ENCODE peak calls at places on chromosome 18, in four cellular contexts. U is HepG2, F is K562, B is HCT116. I is an unnamed sample.

GRCh38 chr18:49227456-49227855 is 233.0 kb downstream of the DYM start:
- DNase-seq in U (no peak), F (no peak), B (no peak), I (no peak)

GRCh38 chr18:58536534-58537271 is 92.2 kb downstream of the ALPK2 start:
- DNase-seq in U (no peak), F (no peak), B (no peak), I (no peak)

GRCh38 chr18:21489119-21489750 is 111.3 kb downstream of the ESCO1 start:
- DNase-seq in U (peak; percentile 63), F (peak; percentile 71), B (peak; percentile 40), I (peak; percentile 71)

GRCh38 chr18:59272971-59273935 is at the start of gene RAX:
- DNase-seq in U (no peak), F (peak; percentile 79), B (no peak), I (peak; percentile 94)

GRCh38 chr18:57737661-57738060 is 65.5 kb downstream of the ATP8B1 start:
- DNase-seq in U (peak; percentile 83), F (no peak), B (no peak), I (no peak)

GRCh38 chr18:70194227-70194890 is 11.1 kb downstream of the RTTN start:
- DNase-seq in U (no peak), F (no peak), B (no peak), I (no peak)

GRCh38 chr18:46418657-46419260 is 238.3 kb downstream of the LOXHD1 start:
- DNase-seq in U (no peak), F (no peak), B (no peak), I (no peak)

GRCh38 chr18:55234366-55235093 is 275.3 kb upstream of the CCDC68 start:
- DNase-seq in U (peak; percentile 47), F (peak; percentile 50), B (peak; percentile 48), I (peak; percentile 52)

GRCh38 chr18:71028285-71028762 is 739.5 kb downstream of the SOCS6 start:
- DNase-seq in U (no peak), F (no peak), B (no peak), I (peak; percentile 86)

GRCh38 chr18:43396266-43396665 is 119.0 kb upstream of the SYT4 start:
- DNase-seq in U (no peak), F (no peak), B (no peak), I (peak; percentile 10)

GRCh38 chr18:74529378-74529777 is 4.9 kb upstream of the CNDP1 start:
- DNase-seq in U (no peak), F (no peak), B (no peak), I (no peak)

GRCh38 chr18:57748770-57749603 is 54.1 kb downstream of the ATP8B1 start:
- DNase-seq in U (peak; percentile 76), F (no peak), B (no peak), I (no peak)

GRCh38 chr18:71450258-71450657 is 1093.9 kb downstream of the CBLN2 start:
- DNase-seq in U (no peak), F (no peak), B (no peak), I (no peak)

GRCh38 chr18:61738488-61738887 is 154.3 kb downstream of the RNF152 start:
- DNase-seq in U (no peak), F (no peak), B (no peak), I (no peak)

GRCh38 chr18:70148539-70148938 is 56.9 kb downstream of the RTTN start:
- DNase-seq in U (no peak), F (no peak), B (no peak), I (peak; percentile 19)

GRCh38 chr18:49520661-49521145 is 33.7 kb upstream of the C18orf32 start:
- DNase-seq in U (no peak), F (no peak), B (no peak), I (no peak)

GRCh38 chr18:61322265-61322873 is 10.9 kb upstream of the CDH20 start:
- DNase-seq in U (peak; percentile 42), F (peak; percentile 37), B (peak; percentile 27), I (peak; percentile 62)

GRCh38 chr18:505483-506122 is 5.1 kb upstream of the COLEC12 start:
- DNase-seq in U (no peak), F (no peak), B (no peak), I (no peak)

GRCh38 chr18:3148930-3149535 is 70.7 kb downstream of the MYOM1 start:
- DNase-seq in U (no peak), F (no peak), B (no peak), I (no peak)

GRCh38 chr18:3264362-3264761 is 2.4 kb downstream of the MYL12B start:
- DNase-seq in U (peak; percentile 71), F (no peak), B (no peak), I (no peak)

GRCh38 chr18:24491882-24492281 is 31.4 kb downstream of the HRH4 start:
- DNase-seq in U (no peak), F (no peak), B (no peak), I (no peak)

GRCh38 chr18:14769381-14769780 is 21.4 kb downstream of the ANKRD30B start:
- DNase-seq in U (no peak), F (no peak), B (no peak), I (no peak)

GRCh38 chr18:32317651-32318050 is 127.8 kb downstream of the MEP1B start:
- DNase-seq in U (no peak), F (no peak), B (no peak), I (no peak)

GRCh38 chr18:55323051-55323994 is 264.7 kb downstream of the TCF4 start:
- DNase-seq in U (no peak), F (no peak), B (no peak), I (no peak)

GRCh38 chr18:49597152-49597551 is 35.3 kb downstream of the LIPG start:
- DNase-seq in U (no peak), F (no peak), B (no peak), I (no peak)

GRCh38 chr18:731185-731584 is 18.8 kb upstream of the ENOSF1 start:
- DNase-seq in U (no peak), F (peak; percentile 42), B (no peak), I (no peak)

GRCh38 chr18:70998490-70998889 is 709.6 kb downstream of the SOCS6 start:
- DNase-seq in U (no peak), F (no peak), B (no peak), I (no peak)

GRCh38 chr18:23822590-23823385 is 133.5 kb downstream of the LAMA3 start:
- DNase-seq in U (no peak), F (no peak), B (no peak), I (no peak)

GRCh38 chr18:31203086-31203793 is 40.6 kb upstream of the DSC1 start:
- DNase-seq in U (peak; percentile 63), F (no peak), B (no peak), I (no peak)

GRCh38 chr18:28086530-28087172 is 90.3 kb downstream of the CDH2 start:
- DNase-seq in U (peak; percentile 72), F (no peak), B (no peak), I (no peak)

GRCh38 chr18:67805261-67805660 is 288.7 kb upstream of the DSEL start:
- DNase-seq in U (no peak), F (no peak), B (no peak), I (no peak)

GRCh38 chr18:75538727-75539126 is 111.2 kb upstream of the SMIM21 start:
- DNase-seq in U (no peak), F (no peak), B (no peak), I (no peak)

GRCh38 chr18:12691021-12691420 is 11.5 kb downstream of the CEP76 start:
- DNase-seq in U (no peak), F (no peak), B (no peak), I (no peak)

GRCh38 chr18:12689256-12689655 is 13.3 kb downstream of the CEP76 start:
- DNase-seq in U (no peak), F (no peak), B (no peak), I (no peak)

GRCh38 chr18:12686100-12686499 is 16.4 kb downstream of the CEP76 start:
- DNase-seq in U (peak; percentile 24), F (no peak), B (peak; percentile 22), I (peak; percentile 24)
- TF ChIP-seq YY1 in U (no peak), F (no peak), B (no peak), I (no peak)

GRCh38 chr18:63511285-63511684 is 30.9 kb upstream of the SERPINB12 start:
- DNase-seq in U (peak; percentile 37), F (peak; percentile 6), B (peak; percentile 82), I (peak; percentile 23)
- TF ChIP-seq YY1 in U (no peak), F (no peak), B (peak; percentile 34), I (no peak)

GRCh38 chr18:36623681-36624080 is 205.1 kb downstream of the TPGS2 start:
- DNase-seq in U (no peak), F (no peak), B (no peak), I (no peak)

GRCh38 chr18:36622610-36623009 is 206.2 kb downstream of the TPGS2 start:
- DNase-seq in U (no peak), F (no peak), B (no peak), I (no peak)

GRCh38 chr18:36625386-36625785 is 203.4 kb downstream of the TPGS2 start:
- DNase-seq in U (no peak), F (no peak), B (no peak), I (no peak)

GRCh38 chr18:36624451-36625167 is 204.2 kb downstream of the TPGS2 start:
- DNase-seq in U (no peak), F (no peak), B (no peak), I (no peak)

DNA sequence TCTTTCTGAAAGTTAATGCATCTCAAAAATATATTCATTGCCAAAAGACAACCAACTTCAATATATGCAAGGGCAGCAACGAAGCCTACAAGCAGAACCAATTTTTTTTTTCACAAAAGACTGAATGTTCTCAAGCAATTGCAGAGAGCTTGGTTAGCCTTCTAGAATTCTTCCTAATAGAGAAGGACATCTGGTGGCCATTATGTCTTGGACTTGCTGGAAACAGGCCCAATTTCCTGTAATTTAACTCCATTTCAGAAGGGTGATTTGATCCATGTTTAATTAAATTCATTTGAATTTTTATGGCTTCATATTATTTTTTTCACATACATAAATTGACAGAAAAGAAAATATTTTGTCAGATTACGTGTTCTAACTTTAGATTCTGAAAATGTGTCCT is 208.0 kb downstream of the TPGS2 start:
- DNase-seq in U (no peak), F (no peak), B (no peak), I (no peak)
- TF ChIP-seq YY1 in U (no peak), F (no peak), B (no peak), I (no peak)

GRCh38 chr18:78661316-78661715 is 318.3 kb upstream of the SALL3 start:
- DNase-seq in U (no peak), F (no peak), B (no peak), I (no peak)

GRCh38 chr18:78660311-78660710 is 319.3 kb upstream of the SALL3 start:
- DNase-seq in U (no peak), F (no peak), B (no peak), I (no peak)

GRCh38 chr18:78659057-78659456 is 320.6 kb upstream of the SALL3 start:
- DNase-seq in U (no peak), F (no peak), B (no peak), I (no peak)

GRCh38 chr18:78658531-78658930 is 321.1 kb upstream of the SALL3 start:
- DNase-seq in U (no peak), F (no peak), B (no peak), I (no peak)

GRCh38 chr18:78659748-78660147 is 319.9 kb upstream of the SALL3 start:
- DNase-seq in U (no peak), F (peak; percentile 15), B (no peak), I (peak; percentile 59)
- TF ChIP-seq YY1 in U (no peak), F (no peak), B (no peak), I (no peak)

I was measured in SK-N-SH.